ENCODE peak calls at places on chromosome 6, in four cellular contexts. R is fibroblast of lung, X is ELR, Y is astrocyte of the spinal cord. N is an unnamed sample.

GRCh38 chr6:9830808-9831207 is 584.1 kb downstream of the TFAP2A start:
- DNase-seq in R (peak), X (no peak), Y (no peak), N (no peak)

GRCh38 chr6:129671442-129672344 is 38.3 kb downstream of the ARHGAP18 start:
- DNase-seq in R (no peak), X (peak), Y (no peak), N (peak)

GRCh38 chr6:31701666-31702420 is 1.3 kb downstream of the ABHD16A start:
- DNase-seq in R (peak), X (peak), Y (peak), N (no peak)

GRCh38 chr6:148723484-148723883 is 23.3 kb upstream of the UST start:
- DNase-seq in R (peak), X (peak), Y (peak), N (no peak)

GRCh38 chr6:135586844-135587243 is 89.3 kb upstream of the AHI1 start:
- DNase-seq in R (peak), X (peak), Y (peak), N (no peak)

GRCh38 chr6:138945354-138945753 is 42.7 kb downstream of the REPS1 start:
- DNase-seq in R (no peak), X (peak), Y (no peak), N (no peak)

GRCh38 chr6:106446287-106446885 is 85.9 kb downstream of the CRYBG1 start:
- DNase-seq in R (no peak), X (peak), Y (peak), N (peak)

GRCh38 chr6:168385380-168385779 is 55.6 kb upstream of the SMOC2 start:
- DNase-seq in R (no peak), X (no peak), Y (no peak), N (no peak)

GRCh38 chr6:132115714-132116366 is 164.7 kb upstream of the CCN2 start:
- DNase-seq in R (no peak), X (peak), Y (no peak), N (no peak)

GRCh38 chr6:138107752-138108592 is 753 bp upstream of the PERP start:
- DNase-seq in R (no peak), X (no peak), Y (no peak), N (no peak)

GRCh38 chr6:149316740-149317655 is 514 bp upstream of the TAB2 start:
- DNase-seq in R (peak), X (peak), Y (peak), N (peak)

GRCh38 chr6:88586371-88587157 is 376.9 kb downstream of the RNGTT start:
- DNase-seq in R (peak), X (no peak), Y (no peak), N (peak)

GRCh38 chr6:165049362-165049761 is 260.0 kb downstream of the C6orf118 start:
- DNase-seq in R (peak), X (peak), Y (no peak), N (peak)

GRCh38 chr6:111677186-111677990 is 71.7 kb upstream of the TRAF3IP2 start:
- DNase-seq in R (no peak), X (no peak), Y (no peak), N (no peak)

GRCh38 chr6:125393449-125393858 is 91.7 kb upstream of the HDDC2 start:
- DNase-seq in R (no peak), X (no peak), Y (no peak), N (no peak)

GRCh38 chr6:168318090-168318489 is 1.5 kb downstream of the DACT2 start:
- DNase-seq in R (no peak), X (no peak), Y (no peak), N (no peak)

GRCh38 chr6:101626264-101626663 is 232.8 kb downstream of the GRIK2 start:
- DNase-seq in R (no peak), X (no peak), Y (no peak), N (no peak)

GRCh38 chr6:53544050-53544499 is 826 bp downstream of the GCLC start:
- DNase-seq in R (no peak), X (peak), Y (peak), N (peak)

GRCh38 chr6:41967312-41968287 is 26.0 kb upstream of the CCND3 start:
- DNase-seq in R (peak), X (peak), Y (no peak), N (no peak)

GRCh38 chr6:166382500-166382932 is 224 bp downstream of the MPC1 start:
- DNase-seq in R (no peak), X (no peak), Y (no peak), N (no peak)

GRCh38 chr6:13212538-13212937 is 115.8 kb downstream of the TBC1D7 start:
- DNase-seq in R (no peak), X (no peak), Y (no peak), N (no peak)

GRCh38 chr6:164109770-164110140 is 695.2 kb downstream of the QKI start:
- DNase-seq in R (peak), X (peak), Y (no peak), N (peak)

GRCh38 chr6:49565855-49566254 is 15.4 kb downstream of the C6orf141 start:
- DNase-seq in R (peak), X (peak), Y (peak), N (no peak)

GRCh38 chr6:18692920-18693319 is 305.8 kb downstream of the RNF144B start:
- DNase-seq in R (no peak), X (no peak), Y (no peak), N (no peak)

GRCh38 chr6:111591370-111591900 is 14.2 kb downstream of the TRAF3IP2 start:
- DNase-seq in R (peak), X (peak), Y (peak), N (no peak)

GRCh38 chr6:17039266-17039665 is 62.6 kb upstream of the STMND1 start:
- DNase-seq in R (no peak), X (no peak), Y (no peak), N (no peak)

GRCh38 chr6:26329763-26330511 is 35.1 kb upstream of the BTN3A2 start:
- DNase-seq in R (peak), X (peak), Y (peak), N (peak)

GRCh38 chr6:133017581-133017980 is 203.2 kb downstream of the RPS12 start:
- DNase-seq in R (peak), X (peak), Y (peak), N (no peak)

GRCh38 chr6:16286151-16286522 is 47.8 kb downstream of the GMPR start:
- DNase-seq in R (peak), X (peak), Y (peak), N (no peak)

GRCh38 chr6:161750677-161751076 is 476.8 kb upstream of the AGPAT4 start:
- DNase-seq in R (peak), X (peak), Y (no peak), N (no peak)

GRCh38 chr6:166586424-166587156 is at the start of gene RAMACL:
- DNase-seq in R (no peak), X (no peak), Y (no peak), N (peak)

GRCh38 chr6:114008331-114008730 is 37.4 kb upstream of the HDAC2 start:
- DNase-seq in R (no peak), X (no peak), Y (no peak), N (no peak)

GRCh38 chr6:25007269-25007699 is 71.5 kb upstream of the RIPOR2 start:
- DNase-seq in R (no peak), X (no peak), Y (no peak), N (no peak)

GRCh38 chr6:21538186-21538798 is 55.3 kb upstream of the SOX4 start:
- DNase-seq in R (peak), X (peak), Y (peak), N (no peak)

GRCh38 chr6:99741092-99741491 is 134.5 kb downstream of the PRDM13 start:
- DNase-seq in R (no peak), X (no peak), Y (no peak), N (no peak)

GRCh38 chr6:11370191-11371018 is 137.9 kb upstream of the NEDD9 start:
- DNase-seq in R (peak), X (no peak), Y (no peak), N (no peak)

GRCh38 chr6:159761135-159761872 is 541 bp upstream of the ACAT2 start:
- DNase-seq in R (peak), X (peak), Y (peak), N (no peak)

GRCh38 chr6:132380358-132380757 is 20.9 kb downstream of the MOXD1 start:
- DNase-seq in R (no peak), X (no peak), Y (no peak), N (no peak)

GRCh38 chr6:4322134-4322845 is 186.9 kb upstream of the ECI2 start:
- DNase-seq in R (no peak), X (no peak), Y (no peak), N (no peak)